ENCODE peak calls at places on chromosomes 4 and X, in five cellular contexts. I is endothelial cell of umbilical vein, X is SK-N-MC, M is mammary epithelial cell, S is PC-3. C is an unnamed sample. For H3K9me3, the result is how much of the 10 kb centered on the place peaks cover.

GRCh38 chr4:136893638-136894037 is 638.7 kb downstream of the PCDH18 start:
- DNase-seq in X (no peak), S (no peak), M (no peak), I (no peak), C (no peak)

GRCh38 chrX:128769511-128769910 is 717.3 kb upstream of the ACTRT1 start:
- DNase-seq in I (no peak), X (no peak), S (peak), M (no peak), C (no peak)

GRCh38 chr4:137129471-137130244 is 402.6 kb downstream of the PCDH18 start:
- DNase-seq in M (no peak), I (no peak), X (no peak), S (no peak), C (peak)

GRCh38 chrX:118682258-118683014 is 45.0 kb upstream of the IL13RA1 start:
- DNase-seq in I (peak), S (peak), M (peak), X (no peak), C (no peak)

GRCh38 chr4:73964862-73965611 is 16.8 kb downstream of the PF4 start:
- DNase-seq in M (no peak), X (no peak), I (peak), S (no peak), C (peak)

GRCh38 chr4:13612569-13612968 is 15.0 kb downstream of the BOD1L1 start:
- DNase-seq in X (no peak), M (no peak), I (no peak), S (no peak), C (no peak)

GRCh38 chrX:149513713-149514427 is 8.8 kb upstream of the IDS start:
- DNase-seq in S (peak), I (peak), M (no peak), X (no peak), C (peak)

GRCh38 chrX:129737921-129738320 is 858 bp upstream of the XPNPEP2 start:
- DNase-seq in X (no peak), I (no peak), M (peak), S (peak), C (peak)

GRCh38 chrX:123184199-123184857 is at the start of gene GRIA3:
- DNase-seq in S (no peak), I (no peak), X (no peak), M (no peak), C (peak)

GRCh38 chrX:19512961-19513360 is 2.3 kb downstream of the MAP3K15 start:
- DNase-seq in I (no peak), X (no peak), S (no peak), M (no peak), C (no peak)

GRCh38 chrX:19514791-19515614 is at the start of gene MAP3K15:
- DNase-seq in X (no peak), M (no peak), S (peak), I (peak), C (peak)

GRCh38 chrX:19517965-19518364 is 2.7 kb upstream of the MAP3K15 start:
- DNase-seq in X (no peak), S (no peak), M (no peak), I (no peak), C (no peak)

GRCh38 chrX:19513383-19513782 is 1.9 kb downstream of the MAP3K15 start:
- DNase-seq in I (no peak), X (no peak), M (no peak), S (peak), C (no peak)

DNA sequence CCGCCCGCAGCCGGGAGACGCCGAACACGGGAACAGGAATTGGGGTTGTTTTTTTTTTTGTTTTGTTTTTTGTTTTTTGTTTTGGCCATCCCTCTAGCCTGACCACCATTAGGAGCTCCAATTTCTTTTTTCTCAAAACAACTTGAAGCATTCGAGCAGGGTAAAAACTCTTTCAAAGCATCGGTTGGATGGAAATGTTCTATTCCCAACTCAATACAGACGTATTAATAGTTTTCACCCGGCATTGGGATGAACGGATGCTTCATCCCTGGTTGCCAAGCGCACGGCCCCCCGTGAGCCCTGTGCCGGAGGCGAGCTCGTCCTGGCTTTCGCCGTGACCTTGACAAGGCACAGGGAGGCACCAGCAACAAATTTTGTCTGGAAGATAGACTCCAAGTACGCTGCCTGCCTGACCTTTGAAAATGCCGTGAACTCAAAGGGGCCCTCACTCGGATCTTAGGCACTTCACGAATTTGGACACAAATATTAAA is 352 bp upstream of the MAP3K15 start:
- DNase-seq in I (no peak), X (no peak), S (peak), M (no peak), C (no peak)
- TF ChIP-seq EZH2 in I (no peak), X (no peak), S (no peak), M (no peak), C (peak)

DNA sequence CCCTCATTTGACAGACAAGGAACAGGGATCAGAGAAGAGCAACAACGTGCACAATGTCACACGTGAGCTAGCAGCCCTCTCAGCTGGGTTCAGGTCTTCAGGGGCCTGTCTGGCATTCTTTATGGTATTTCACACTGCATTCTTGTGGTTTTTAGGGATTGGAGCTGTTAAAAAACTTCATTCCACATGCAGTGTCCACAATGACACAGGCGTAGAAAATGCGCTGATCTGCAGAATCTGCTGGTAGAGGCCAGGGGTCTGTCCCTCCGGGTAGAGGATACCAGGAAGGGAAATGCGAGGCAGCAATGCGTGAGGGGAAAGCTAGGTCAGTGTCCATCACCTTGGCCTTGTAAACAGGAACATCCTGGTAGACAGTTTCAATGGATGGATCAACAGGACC is 36.6 kb downstream of the MAP7D3 start:
- DNase-seq in S (peak), X (no peak), I (peak), M (no peak), C (peak)
- H3K9me3 ChIP-seq in S (under half), X (under half), I (under half), M (under half), C (under half)

GRCh38 chrX:18351774-18352173 is 2.7 kb downstream of the SCML2 start:
- DNase-seq in S (no peak), X (no peak), M (no peak), I (no peak), C (no peak)

GRCh38 chrX:18353931-18354368 is 538 bp downstream of the SCML2 start:
- DNase-seq in X (no peak), I (no peak), S (peak), M (no peak), C (peak)

DNA sequence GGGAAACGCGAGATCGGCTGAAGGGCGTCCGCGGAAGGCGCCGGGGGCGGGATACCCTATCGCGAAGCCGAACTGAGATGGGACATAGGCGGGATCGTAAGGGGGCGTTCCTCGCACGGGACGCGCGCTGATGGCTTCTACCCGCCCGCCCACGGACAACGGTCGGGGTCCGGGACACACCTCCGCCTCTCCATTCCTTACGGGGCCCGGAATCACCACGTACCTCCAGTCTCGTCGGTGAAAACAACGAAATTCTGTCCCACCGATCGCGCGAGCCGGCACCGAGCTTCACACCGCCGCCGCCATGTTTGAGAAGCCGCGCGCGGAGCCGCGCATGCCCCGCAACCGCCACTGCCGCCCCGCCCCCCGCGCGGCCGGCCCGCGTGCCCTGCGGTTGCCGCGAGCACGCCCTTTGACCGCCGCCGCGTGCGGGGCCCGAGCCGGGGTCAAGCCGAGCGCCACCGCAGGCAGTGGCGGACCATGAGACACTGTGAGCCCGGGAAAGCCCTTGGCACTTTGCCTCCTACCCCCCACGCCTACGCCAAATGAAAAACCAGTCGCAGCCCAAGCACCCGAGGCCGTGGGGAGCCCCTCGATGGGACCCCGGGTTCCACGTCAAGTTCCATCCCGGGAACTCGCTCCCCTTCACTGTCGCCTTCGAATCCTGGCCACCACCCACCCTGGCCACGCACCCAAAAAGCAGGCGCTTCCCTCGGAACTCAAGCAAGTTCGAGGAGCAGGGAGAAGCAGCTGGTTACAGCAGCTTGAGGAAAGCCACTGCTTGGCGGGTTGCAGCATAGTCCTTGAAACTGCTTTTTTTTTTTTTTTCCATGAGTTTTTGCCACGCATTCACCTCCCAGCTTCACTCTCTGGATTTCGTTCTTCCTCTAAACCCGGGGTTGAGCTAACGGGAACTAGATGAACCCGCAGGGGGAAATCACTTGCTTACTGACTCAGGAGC is at the start of gene SCML2:
- DNase-seq in M (peak), I (peak), S (peak), X (no peak), C (peak)
- H3K9ac ChIP-seq in M (no peak), I (peak), S (peak), X (peak), C (peak)

GRCh38 chrX:136046295-136046894 is 61.2 kb downstream of the SLC9A6 start:
- DNase-seq in I (peak), X (no peak), M (no peak), S (peak), C (no peak)

GRCh38 chrX:136047969-136048368 is 62.7 kb downstream of the SLC9A6 start:
- DNase-seq in X (no peak), M (no peak), S (peak), I (no peak), C (peak)

GRCh38 chrX:136048446-136048845 is 63.2 kb downstream of the SLC9A6 start:
- DNase-seq in X (no peak), S (no peak), M (no peak), I (no peak), C (peak)

GRCh38 chrX:136049608-136050007 is 64.4 kb downstream of the SLC9A6 start:
- DNase-seq in I (no peak), X (no peak), M (no peak), S (no peak), C (no peak)

DNA sequence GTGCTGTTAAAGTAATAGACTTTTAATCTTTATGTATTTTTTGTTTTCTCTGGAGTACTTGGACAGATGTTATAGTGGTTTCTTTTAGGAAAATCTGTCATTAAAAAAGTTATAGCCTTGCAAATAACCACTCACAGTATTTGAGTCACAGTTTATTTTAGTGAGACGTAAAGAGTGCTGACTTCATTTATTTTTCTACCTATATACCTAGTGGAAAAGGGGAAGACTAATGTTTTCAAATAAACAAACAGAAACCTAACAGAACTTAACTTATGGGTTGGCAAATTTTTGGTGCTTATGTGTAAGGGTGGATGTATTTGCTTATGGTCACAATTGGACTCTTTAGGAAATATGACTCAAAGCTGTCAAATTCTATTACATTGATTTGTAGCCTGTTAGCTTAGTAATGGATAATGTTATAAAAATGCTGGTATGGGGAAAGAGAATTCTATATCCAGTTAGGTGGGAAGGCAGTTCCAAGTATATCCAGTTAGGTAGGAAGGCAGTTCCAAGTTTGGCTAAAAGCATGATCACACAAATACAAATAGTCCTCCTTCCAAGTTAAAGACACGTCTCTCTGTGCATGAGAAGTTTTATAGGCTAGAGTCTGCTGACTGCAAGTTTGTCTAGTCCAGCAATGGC is 61.9 kb downstream of the SLC9A6 start:
- DNase-seq in X (no peak), M (no peak), I (peak), S (peak), C (peak)
- TF ChIP-seq EZH2 in X (no peak), M (no peak), I (no peak), S (no peak), C (no peak)

GRCh38 chrX:138794285-138794684 is 82.8 kb upstream of the FGF13 start:
- DNase-seq in I (no peak), M (no peak), X (no peak), S (peak), C (peak)
- H3K9me3 ChIP-seq in I (under half), M (under half), X (under half), S (under half), C (under half)

DNA sequence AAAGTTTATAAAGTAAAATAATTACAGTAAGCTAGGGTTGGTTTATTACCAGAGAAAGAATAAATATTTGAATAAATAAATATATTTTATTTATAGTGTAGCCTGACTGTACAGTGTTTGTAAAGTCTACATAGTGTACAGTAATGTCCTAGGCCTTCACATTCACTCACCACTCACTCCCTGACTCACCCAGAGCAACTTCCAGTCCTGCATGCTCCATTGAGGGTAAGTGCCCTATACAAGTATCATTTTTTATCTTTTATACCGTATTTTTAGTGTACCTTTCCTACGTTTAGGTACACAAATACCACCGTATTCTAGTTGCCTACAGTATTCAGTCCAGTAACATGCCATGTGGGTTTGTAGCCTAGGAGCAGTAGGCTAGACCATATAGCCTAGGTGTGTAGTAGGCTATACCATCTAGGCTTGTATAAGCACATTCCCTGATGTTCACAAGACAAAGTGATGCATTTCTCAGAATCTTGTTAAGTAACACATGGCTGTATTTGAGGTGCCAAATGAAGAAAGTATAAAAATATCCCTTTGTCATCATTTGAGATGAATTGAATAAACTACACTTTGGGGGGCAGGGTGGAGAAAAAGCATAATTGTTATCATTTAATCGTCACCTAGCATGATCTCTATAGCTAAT is 14.7 kb upstream of the KLHL8 start:
- DNase-seq in I (no peak), M (peak), X (no peak), S (peak), C (peak)
- H3K9ac ChIP-seq in I (peak), M (no peak), X (peak), S (peak), C (peak)

DNA sequence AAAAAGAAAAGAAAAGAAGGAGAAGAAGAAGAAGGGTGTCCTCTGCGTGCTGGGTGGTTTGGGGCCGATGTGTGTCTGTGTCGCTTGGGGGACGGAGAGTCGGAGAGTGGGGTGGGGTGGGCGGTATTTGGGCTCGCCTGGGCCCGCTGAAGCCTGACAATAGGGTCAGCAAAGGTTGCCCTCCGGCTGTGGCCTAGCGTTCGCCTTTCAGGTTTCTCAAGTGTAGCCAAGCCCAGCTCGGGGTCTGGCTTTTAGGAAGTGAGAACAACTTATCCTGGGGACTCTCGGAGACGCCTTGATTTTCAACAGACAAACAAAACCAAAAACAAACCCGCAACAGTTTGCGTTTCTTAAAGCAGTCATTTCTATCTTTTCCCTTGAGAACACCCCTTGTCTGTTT is 4.1 kb upstream of the SOX3 start:
- DNase-seq in I (no peak), S (no peak), X (no peak), M (no peak), C (no peak)
- TF ChIP-seq EZH2 in I (no peak), S (no peak), X (no peak), M (no peak), C (no peak)

GRCh38 chr4:29966386-29966785 is 753.8 kb upstream of the PCDH7 start:
- DNase-seq in I (no peak), X (no peak), M (no peak), S (no peak), C (no peak)

GRCh38 chr4:29972121-29972520 is 748.0 kb upstream of the PCDH7 start:
- DNase-seq in I (no peak), S (peak), X (no peak), M (no peak), C (no peak)

GRCh38 chr4:29970626-29971025 is 749.5 kb upstream of the PCDH7 start:
- DNase-seq in X (no peak), M (no peak), S (peak), I (peak), C (no peak)
- H3K9me3 ChIP-seq in X (under half), M (under half), S (under half), I (under half), C (under half)